ENCODE peak calls at places on chromosomes 5 and 9, in four cellular contexts. One of them, this sample, is unnamed.

GRCh38 chr5:107026098-107026497 is 644.6 kb downstream of the EFNA5 start:
- DNase-seq in K562: no peak
- DNase-seq in HepG2: no peak
- DNase-seq in GM12878: no peak
- DNase-seq in this sample: no peak

GRCh38 chr5:149702607-149702952 is 27.5 kb upstream of the PPARGC1B start:
- DNase-seq in GM12878: no peak
- DNase-seq in HepG2: no peak
- DNase-seq in K562: no peak
- DNase-seq in this sample: no peak

GRCh38 chr9:5920860-5921328 is 30.2 kb downstream of the MLANA start:
- DNase-seq in K562: no peak
- DNase-seq in HepG2: no peak
- DNase-seq in GM12878: peak
- DNase-seq in this sample: no peak

GRCh38 chr9:136047775-136048559 is 47.1 kb downstream of the NACC2 start:
- DNase-seq in HepG2: no peak
- DNase-seq in K562: no peak
- DNase-seq in GM12878: no peak
- DNase-seq in this sample: no peak

GRCh38 chr5:68099327-68099726 is 116.2 kb upstream of the PIK3R1 start:
- DNase-seq in HepG2: no peak
- DNase-seq in K562: no peak
- DNase-seq in GM12878: no peak
- DNase-seq in this sample: no peak

GRCh38 chr5:89043676-89044075 is 160.7 kb upstream of the MEF2C start:
- DNase-seq in GM12878: no peak
- DNase-seq in K562: no peak
- DNase-seq in HepG2: peak
- DNase-seq in this sample: no peak

GRCh38 chr5:125045647-125046046 is 299.2 kb upstream of the ZNF608 start:
- DNase-seq in HepG2: no peak
- DNase-seq in GM12878: no peak
- DNase-seq in K562: no peak
- DNase-seq in this sample: no peak

GRCh38 chr9:20404192-20404813 is 218.0 kb downstream of the MLLT3 start:
- DNase-seq in GM12878: no peak
- DNase-seq in K562: no peak
- DNase-seq in HepG2: no peak
- DNase-seq in this sample: no peak

GRCh38 chr9:33297455-33297854 is 7.1 kb downstream of the NFX1 start:
- DNase-seq in K562: no peak
- DNase-seq in HepG2: no peak
- DNase-seq in GM12878: peak
- DNase-seq in this sample: no peak

GRCh38 chr5:168925160-168925559 is 346.0 kb upstream of the PANK3 start:
- DNase-seq in K562: no peak
- DNase-seq in GM12878: no peak
- DNase-seq in HepG2: no peak
- DNase-seq in this sample: no peak

GRCh38 chr5:57157191-57157590 is 16.7 kb upstream of the GPBP1 start:
- DNase-seq in GM12878: no peak
- DNase-seq in HepG2: no peak
- DNase-seq in K562: no peak
- DNase-seq in this sample: no peak

GRCh38 chr9:37667706-37668672 is 17.2 kb downstream of the FRMPD1 start:
- DNase-seq in GM12878: no peak
- DNase-seq in HepG2: peak
- DNase-seq in K562: no peak
- DNase-seq in this sample: peak

GRCh38 chr5:10704949-10705621 is 55.9 kb downstream of the DAP start:
- DNase-seq in HepG2: no peak
- DNase-seq in GM12878: no peak
- DNase-seq in K562: no peak
- DNase-seq in this sample: no peak

GRCh38 chr5:60526336-60526875 is 173.6 kb downstream of the DEPDC1B start:
- DNase-seq in GM12878: no peak
- DNase-seq in K562: no peak
- DNase-seq in HepG2: no peak
- DNase-seq in this sample: no peak

GRCh38 chr5:2610986-2611385 is 140.5 kb downstream of the IRX2 start:
- DNase-seq in HepG2: no peak
- DNase-seq in K562: no peak
- DNase-seq in GM12878: no peak
- DNase-seq in this sample: no peak

GRCh38 chr5:26003966-26004365 is 1034.4 kb downstream of the CDH9 start:
- DNase-seq in HepG2: no peak
- DNase-seq in K562: no peak
- DNase-seq in GM12878: no peak
- DNase-seq in this sample: no peak

GRCh38 chr9:34575775-34576592 is 13.5 kb downstream of the CNTFR start:
- DNase-seq in HepG2: no peak
- DNase-seq in K562: no peak
- DNase-seq in GM12878: no peak
- DNase-seq in this sample: no peak

GRCh38 chr5:1027631-1028441 is 19.2 kb downstream of the NKD2 start:
- DNase-seq in HepG2: no peak
- DNase-seq in GM12878: no peak
- DNase-seq in K562: no peak
- DNase-seq in this sample: peak

GRCh38 chr5:124397290-124397689 is 349.1 kb downstream of the ZNF608 start:
- DNase-seq in GM12878: no peak
- DNase-seq in K562: no peak
- DNase-seq in HepG2: no peak
- DNase-seq in this sample: no peak

GRCh38 chr9:23769307-23769935 is 56.6 kb downstream of the ELAVL2 start:
- DNase-seq in HepG2: no peak
- DNase-seq in K562: no peak
- DNase-seq in GM12878: no peak
- DNase-seq in this sample: no peak

GRCh38 chr9:2210201-2210600 is 195.1 kb downstream of the SMARCA2 start:
- DNase-seq in K562: no peak
- DNase-seq in GM12878: no peak
- DNase-seq in HepG2: no peak
- DNase-seq in this sample: no peak

GRCh38 chr9:124398191-124398590 is 17.1 kb downstream of the PSMB7 start:
- DNase-seq in HepG2: no peak
- DNase-seq in K562: no peak
- DNase-seq in GM12878: no peak
- DNase-seq in this sample: no peak

GRCh38 chr5:54385994-54386393 is 69.5 kb upstream of the HSPB3 start:
- DNase-seq in HepG2: no peak
- DNase-seq in GM12878: no peak
- DNase-seq in K562: no peak
- DNase-seq in this sample: no peak

GRCh38 chr5:10594591-10595210 is 30.8 kb downstream of the ANKRD33B start:
- DNase-seq in K562: no peak
- DNase-seq in HepG2: no peak
- DNase-seq in GM12878: no peak
- DNase-seq in this sample: no peak

GRCh38 chr5:173320259-173320658 is 8.0 kb downstream of the STC2 start:
- DNase-seq in HepG2: no peak
- DNase-seq in K562: no peak
- DNase-seq in GM12878: no peak
- DNase-seq in this sample: no peak

GRCh38 chr9:101235105-101235866 is 149.5 kb downstream of the BAAT start:
- DNase-seq in HepG2: peak
- DNase-seq in GM12878: no peak
- DNase-seq in K562: peak
- DNase-seq in this sample: no peak

GRCh38 chr5:62305358-62305714 is 670 bp upstream of the KIF2A start:
- DNase-seq in K562: no peak
- DNase-seq in HepG2: no peak
- DNase-seq in GM12878: no peak
- DNase-seq in this sample: no peak

GRCh38 chr5:88680253-88681132 is 202.5 kb downstream of the MEF2C start:
- DNase-seq in GM12878: no peak
- DNase-seq in K562: peak
- DNase-seq in HepG2: peak
- DNase-seq in this sample: peak

GRCh38 chr5:43773032-43773830 is 170.3 kb downstream of the NNT start:
- DNase-seq in HepG2: peak
- DNase-seq in K562: no peak
- DNase-seq in GM12878: no peak
- DNase-seq in this sample: no peak

GRCh38 chr9:92312887-92313623 is 12.1 kb downstream of the NOL8 start:
- DNase-seq in HepG2: no peak
- DNase-seq in GM12878: no peak
- DNase-seq in K562: no peak
- DNase-seq in this sample: no peak

GRCh38 chr9:70257991-70258691 is 637 bp upstream of the SMC5 start:
- DNase-seq in GM12878: no peak
- DNase-seq in K562: peak
- DNase-seq in HepG2: peak
- DNase-seq in this sample: peak

GRCh38 chr5:20367178-20367577 is 379.2 kb upstream of the CDH18 start:
- DNase-seq in GM12878: no peak
- DNase-seq in HepG2: no peak
- DNase-seq in K562: no peak
- DNase-seq in this sample: no peak

GRCh38 chr5:143376911-143377838 is 26.3 kb downstream of the NR3C1 start:
- DNase-seq in K562: no peak
- DNase-seq in GM12878: no peak
- DNase-seq in HepG2: no peak
- DNase-seq in this sample: peak
- TF ChIP-seq CREM in K562: no peak
- TF ChIP-seq CREM in GM12878: no peak
- TF ChIP-seq CREM in HepG2: no peak
- TF ChIP-seq CREM in this sample: no peak

GRCh38 chr9:129401623-129402340 is 219.1 kb downstream of the C9orf50 start:
- DNase-seq in GM12878: no peak
- DNase-seq in HepG2: no peak
- DNase-seq in K562: peak
- DNase-seq in this sample: no peak

GRCh38 chr9:129403743-129404620 is 216.9 kb downstream of the C9orf50 start:
- DNase-seq in HepG2: no peak
- DNase-seq in GM12878: no peak
- DNase-seq in K562: no peak
- DNase-seq in this sample: no peak

GRCh38 chr9:129402341-129402739 is 218.6 kb downstream of the C9orf50 start:
- DNase-seq in K562: no peak
- DNase-seq in GM12878: no peak
- DNase-seq in HepG2: no peak
- DNase-seq in this sample: peak

GRCh38 chr9:129404621-129405020 is 216.3 kb downstream of the C9orf50 start:
- DNase-seq in K562: no peak
- DNase-seq in HepG2: no peak
- DNase-seq in GM12878: no peak
- DNase-seq in this sample: no peak

DNA sequence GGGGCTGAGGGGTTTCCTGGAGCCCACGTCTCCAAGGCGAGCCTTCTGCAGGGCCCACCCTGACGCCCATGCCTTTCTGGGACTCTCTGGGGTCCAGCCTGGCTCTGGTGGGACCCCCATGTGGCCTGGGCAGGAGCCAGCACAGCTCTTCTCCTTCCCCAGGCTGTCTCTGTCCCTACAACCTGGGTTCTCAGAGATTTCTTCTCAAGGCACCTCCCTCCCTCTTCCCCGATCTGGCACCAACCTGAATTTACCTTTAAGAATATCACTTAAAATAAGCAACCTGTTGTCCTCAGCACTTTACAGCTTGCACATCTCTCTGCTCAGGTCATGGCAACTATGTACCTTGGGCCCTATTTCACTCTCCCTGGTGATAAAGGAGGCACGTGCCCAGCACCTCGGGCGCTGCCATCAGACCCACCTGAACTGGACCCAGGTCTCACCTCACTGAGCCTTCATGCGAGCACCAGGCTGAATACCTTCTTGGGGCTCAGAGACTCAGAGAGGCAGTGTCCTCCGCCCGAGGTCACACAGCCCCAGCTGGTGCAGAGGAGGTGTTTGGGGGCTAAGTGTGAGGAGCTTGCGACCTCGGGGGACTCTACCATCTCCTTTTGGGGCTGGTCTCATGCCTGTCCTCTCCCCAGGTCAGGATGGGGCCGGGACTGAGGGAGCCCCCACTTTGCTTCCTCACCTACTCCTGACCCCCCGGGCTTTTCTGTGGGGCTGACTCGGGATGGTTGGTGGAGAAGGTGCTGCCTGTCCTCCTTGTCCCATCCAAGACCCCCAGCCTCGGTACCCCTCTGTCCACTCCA is 217.8 kb downstream of the C9orf50 start:
- DNase-seq in K562: no peak
- DNase-seq in GM12878: no peak
- DNase-seq in HepG2: no peak
- DNase-seq in this sample: no peak
- TF ChIP-seq CBFB in K562: no peak
- TF ChIP-seq CBFB in GM12878: no peak
- TF ChIP-seq CBFB in HepG2: no peak
- TF ChIP-seq CBFB in this sample: no peak

GRCh38 chr5:151770383-151771258 is 1.1 kb upstream of the G3BP1 start:
- DNase-seq in K562: peak
- DNase-seq in GM12878: no peak
- DNase-seq in HepG2: no peak
- DNase-seq in this sample: peak
- TF ChIP-seq CREM in K562: no peak
- TF ChIP-seq CREM in GM12878: no peak
- TF ChIP-seq CREM in HepG2: no peak
- TF ChIP-seq CREM in this sample: no peak

GRCh38 chr9:29826421-29826820 is 2253.1 kb upstream of the C9orf72 start:
- DNase-seq in HepG2: no peak
- DNase-seq in GM12878: no peak
- DNase-seq in K562: no peak
- DNase-seq in this sample: no peak

GRCh38 chr9:29830815-29831214 is 2257.5 kb upstream of the C9orf72 start:
- DNase-seq in GM12878: no peak
- DNase-seq in HepG2: peak
- DNase-seq in K562: no peak
- DNase-seq in this sample: peak
- TF ChIP-seq CBFB in GM12878: no peak
- TF ChIP-seq CBFB in HepG2: no peak
- TF ChIP-seq CBFB in K562: no peak
- TF ChIP-seq CBFB in this sample: no peak

GRCh38 chr5:127942246-127943060 is 141.1 kb upstream of the SLC12A2 start:
- DNase-seq in K562: no peak
- DNase-seq in HepG2: no peak
- DNase-seq in GM12878: no peak
- DNase-seq in this sample: no peak

GRCh38 chr5:127940854-127941253 is 142.7 kb upstream of the SLC12A2 start:
- DNase-seq in GM12878: no peak
- DNase-seq in K562: no peak
- DNase-seq in HepG2: no peak
- DNase-seq in this sample: no peak

GRCh38 chr5:127944125-127944524 is 139.4 kb upstream of the SLC12A2 start:
- DNase-seq in GM12878: no peak
- DNase-seq in K562: no peak
- DNase-seq in HepG2: no peak
- DNase-seq in this sample: no peak

GRCh38 chr5:127943061-127943371 is 140.6 kb upstream of the SLC12A2 start:
- DNase-seq in GM12878: no peak
- DNase-seq in HepG2: no peak
- DNase-seq in K562: no peak
- DNase-seq in this sample: no peak

GRCh38 chr5:127941646-127942045 is 141.9 kb upstream of the SLC12A2 start:
- DNase-seq in K562: no peak
- DNase-seq in GM12878: no peak
- DNase-seq in HepG2: no peak
- DNase-seq in this sample: no peak
- TF ChIP-seq CREM in K562: no peak
- TF ChIP-seq CREM in GM12878: no peak
- TF ChIP-seq CREM in HepG2: no peak
- TF ChIP-seq CREM in this sample: no peak